ENCODE peak calls at places on chromosomes 4 and X, in seven cellular contexts. W, Q, B, J, R, L and G are unnamed samples.

GRCh38 chr4:166146806-166147540 is 273.9 kb downstream of the TLL1 start:
- DNase-seq in R (no peak), L (no peak), J (peak; percentile 50), Q (no peak), W (no peak), B (peak; percentile 5), G (no peak)

GRCh38 chrX:53262918-53263394 is 18.4 kb downstream of the IQSEC2 start:
- DNase-seq in J (peak; percentile 72), W (no peak), B (no peak), L (no peak), Q (no peak), R (no peak), G (no peak)

GRCh38 chrX:68710870-68711576 is 63.6 kb downstream of the STARD8 start:
- DNase-seq in W (no peak), B (peak; percentile 3), Q (peak; percentile 8), R (no peak), J (peak; percentile 59), L (peak; percentile 28), G (no peak)

GRCh38 chrX:15497865-15498264 is 2.7 kb upstream of the BMX start:
- DNase-seq in W (no peak), Q (no peak), B (peak; percentile 68), J (peak; percentile 51), L (peak; percentile 50), R (no peak), G (peak; percentile 35)

GRCh38 chrX:25020391-25021131 is 4.8 kb upstream of the ARX start:
- DNase-seq in J (no peak), Q (no peak), W (no peak), L (no peak), B (peak; percentile 48), R (no peak), G (no peak)

GRCh38 chr4:107862658-107863057 is 37.9 kb downstream of the SGMS2 start:
- DNase-seq in R (no peak), L (no peak), B (no peak), J (peak; percentile 97), W (peak; percentile 39), Q (peak; percentile 95), G (no peak)

GRCh38 chr4:2083826-2084160 is 24.7 kb downstream of the NAT8L start:
- DNase-seq in Q (no peak), R (no peak), J (no peak), W (no peak), L (peak; percentile 10), B (no peak), G (no peak)

GRCh38 chr4:176653406-176654220 is 139.1 kb downstream of the VEGFC start:
- DNase-seq in Q (no peak), L (no peak), R (no peak), W (peak; percentile 66), B (no peak), J (peak; percentile 25), G (no peak)